ENCODE peak calls at places on chromosomes 3 and 15, in five cellular contexts. One of them, this sample, is unnamed.

GRCh38 chr3:72255736-72256559 is 471.0 kb upstream of the PROK2 start:
- DNase-seq in lower lobe of right lung: peak
- DNase-seq in cardiac fibroblast: no peak
- DNase-seq in endothelial cell: no peak
- DNase-seq in suprapubic skin: no peak
- DNase-seq in this sample: no peak

GRCh38 chr3:8622873-8623725 is 21.5 kb downstream of the SSUH2 start:
- DNase-seq in lower lobe of right lung: peak
- DNase-seq in cardiac fibroblast: peak
- DNase-seq in endothelial cell: peak
- DNase-seq in suprapubic skin: peak
- DNase-seq in this sample: peak

GRCh38 chr3:4562595-4562994 is 69.4 kb downstream of the ITPR1 start:
- DNase-seq in lower lobe of right lung: no peak
- DNase-seq in cardiac fibroblast: no peak
- DNase-seq in endothelial cell: no peak
- DNase-seq in suprapubic skin: no peak
- DNase-seq in this sample: no peak

GRCh38 chr3:197306374-197307086 is 8.1 kb upstream of the DLG1 start:
- DNase-seq in lower lobe of right lung: no peak
- DNase-seq in cardiac fibroblast: peak
- DNase-seq in endothelial cell: no peak
- DNase-seq in suprapubic skin: no peak
- DNase-seq in this sample: no peak

GRCh38 chr3:40264437-40264836 is 45.1 kb upstream of the EIF1B start:
- DNase-seq in lower lobe of right lung: no peak
- DNase-seq in cardiac fibroblast: no peak
- DNase-seq in endothelial cell: no peak
- DNase-seq in suprapubic skin: no peak
- DNase-seq in this sample: no peak

GRCh38 chr3:129015388-129016105 is 14.4 kb downstream of the EFCC1 start:
- DNase-seq in lower lobe of right lung: peak
- DNase-seq in cardiac fibroblast: no peak
- DNase-seq in endothelial cell: peak
- DNase-seq in suprapubic skin: no peak
- DNase-seq in this sample: no peak

GRCh38 chr3:48129921-48130320 is 58.3 kb downstream of the CDC25A start:
- DNase-seq in lower lobe of right lung: no peak
- DNase-seq in cardiac fibroblast: no peak
- DNase-seq in endothelial cell: no peak
- DNase-seq in suprapubic skin: no peak
- DNase-seq in this sample: no peak

GRCh38 chr15:93327364-93327763 is 238.4 kb upstream of the RGMA start:
- DNase-seq in lower lobe of right lung: no peak
- DNase-seq in cardiac fibroblast: no peak
- DNase-seq in endothelial cell: no peak
- DNase-seq in suprapubic skin: no peak
- DNase-seq in this sample: no peak

GRCh38 chr3:12180218-12180617 is 21.5 kb upstream of the TIMP4 start:
- DNase-seq in lower lobe of right lung: peak
- DNase-seq in cardiac fibroblast: peak
- DNase-seq in endothelial cell: peak
- DNase-seq in suprapubic skin: no peak
- DNase-seq in this sample: no peak
- TF ChIP-seq CTCF in lower lobe of right lung: no peak
- TF ChIP-seq CTCF in cardiac fibroblast: no peak
- TF ChIP-seq CTCF in endothelial cell: no peak
- TF ChIP-seq CTCF in suprapubic skin: no peak
- TF ChIP-seq CTCF in this sample: no peak

DNA sequence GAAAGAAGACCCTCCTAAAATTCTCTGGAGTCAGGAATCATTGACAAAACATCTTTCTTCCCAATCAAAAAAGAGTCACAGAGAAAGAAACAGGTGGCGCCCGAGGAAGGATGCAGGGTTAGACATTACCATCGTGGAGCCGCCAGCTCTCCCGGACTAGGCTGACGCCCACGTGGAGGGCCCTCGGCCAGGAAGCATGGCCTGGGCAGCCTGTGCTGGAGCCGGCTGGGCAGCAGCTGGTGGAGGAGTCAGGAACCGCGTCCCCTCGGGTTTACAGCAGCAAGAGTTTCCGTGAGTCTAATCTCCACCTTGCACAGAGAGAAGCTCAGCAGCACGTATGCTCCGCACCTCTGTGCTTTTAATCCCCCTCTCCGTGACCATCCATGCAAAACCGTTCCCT is 533.7 kb upstream of the ATP11B start:
- DNase-seq in lower lobe of right lung: no peak
- DNase-seq in cardiac fibroblast: no peak
- DNase-seq in endothelial cell: peak
- DNase-seq in suprapubic skin: no peak
- DNase-seq in this sample: no peak
- TF ChIP-seq CTCF in lower lobe of right lung: no peak
- TF ChIP-seq CTCF in cardiac fibroblast: no peak
- TF ChIP-seq CTCF in endothelial cell: no peak
- TF ChIP-seq CTCF in suprapubic skin: no peak
- TF ChIP-seq CTCF in this sample: no peak

GRCh38 chr15:68366314-68366713 is 65.6 kb downstream of the ITGA11 start:
- DNase-seq in lower lobe of right lung: no peak
- DNase-seq in cardiac fibroblast: no peak
- DNase-seq in endothelial cell: no peak
- DNase-seq in suprapubic skin: no peak
- DNase-seq in this sample: no peak
- TF ChIP-seq CTCF in lower lobe of right lung: no peak
- TF ChIP-seq CTCF in cardiac fibroblast: peak
- TF ChIP-seq CTCF in endothelial cell: no peak
- TF ChIP-seq CTCF in suprapubic skin: no peak
- TF ChIP-seq CTCF in this sample: no peak

GRCh38 chr3:59873576-59874230 is 823.9 kb upstream of the CFAP20DC start:
- DNase-seq in lower lobe of right lung: no peak
- DNase-seq in cardiac fibroblast: no peak
- DNase-seq in endothelial cell: no peak
- DNase-seq in suprapubic skin: no peak
- DNase-seq in this sample: no peak
- TF ChIP-seq CTCF in lower lobe of right lung: no peak
- TF ChIP-seq CTCF in cardiac fibroblast: no peak
- TF ChIP-seq CTCF in endothelial cell: no peak
- TF ChIP-seq CTCF in suprapubic skin: no peak
- TF ChIP-seq CTCF in this sample: no peak

GRCh38 chr15:61172325-61172724 is 56.8 kb downstream of the RORA start:
- DNase-seq in lower lobe of right lung: no peak
- DNase-seq in cardiac fibroblast: no peak
- DNase-seq in endothelial cell: no peak
- DNase-seq in suprapubic skin: no peak
- DNase-seq in this sample: no peak

GRCh38 chr15:61169275-61169903 is 59.7 kb downstream of the RORA start:
- DNase-seq in lower lobe of right lung: no peak
- DNase-seq in cardiac fibroblast: no peak
- DNase-seq in endothelial cell: no peak
- DNase-seq in suprapubic skin: no peak
- DNase-seq in this sample: no peak

GRCh38 chr15:61171190-61171589 is 57.9 kb downstream of the RORA start:
- DNase-seq in lower lobe of right lung: no peak
- DNase-seq in cardiac fibroblast: no peak
- DNase-seq in endothelial cell: no peak
- DNase-seq in suprapubic skin: no peak
- DNase-seq in this sample: no peak

GRCh38 chr15:61173899-61174689 is 55.0 kb downstream of the RORA start:
- DNase-seq in lower lobe of right lung: no peak
- DNase-seq in cardiac fibroblast: no peak
- DNase-seq in endothelial cell: no peak
- DNase-seq in suprapubic skin: no peak
- DNase-seq in this sample: no peak

GRCh38 chr15:61169904-61170695 is 59.0 kb downstream of the RORA start:
- DNase-seq in lower lobe of right lung: no peak
- DNase-seq in cardiac fibroblast: no peak
- DNase-seq in endothelial cell: no peak
- DNase-seq in suprapubic skin: no peak
- DNase-seq in this sample: no peak
- TF ChIP-seq CTCF in lower lobe of right lung: no peak
- TF ChIP-seq CTCF in cardiac fibroblast: no peak
- TF ChIP-seq CTCF in endothelial cell: no peak
- TF ChIP-seq CTCF in suprapubic skin: no peak
- TF ChIP-seq CTCF in this sample: no peak

GRCh38 chr15:61186905-61187865 is 41.9 kb downstream of the RORA start:
- DNase-seq in lower lobe of right lung: peak
- DNase-seq in cardiac fibroblast: no peak
- DNase-seq in endothelial cell: no peak
- DNase-seq in suprapubic skin: no peak
- DNase-seq in this sample: no peak
- TF ChIP-seq CTCF in lower lobe of right lung: no peak
- TF ChIP-seq CTCF in cardiac fibroblast: no peak
- TF ChIP-seq CTCF in endothelial cell: no peak
- TF ChIP-seq CTCF in suprapubic skin: no peak
- TF ChIP-seq CTCF in this sample: no peak

GRCh38 chr3:53072653-53073552 is 27.0 kb upstream of the SFMBT1 start:
- DNase-seq in lower lobe of right lung: peak
- DNase-seq in cardiac fibroblast: peak
- DNase-seq in endothelial cell: peak
- DNase-seq in suprapubic skin: peak
- DNase-seq in this sample: peak

GRCh38 chr3:53068176-53068575 is 22.3 kb upstream of the SFMBT1 start:
- DNase-seq in lower lobe of right lung: no peak
- DNase-seq in cardiac fibroblast: no peak
- DNase-seq in endothelial cell: no peak
- DNase-seq in suprapubic skin: no peak
- DNase-seq in this sample: no peak

GRCh38 chr3:53067571-53067970 is 21.7 kb upstream of the SFMBT1 start:
- DNase-seq in lower lobe of right lung: no peak
- DNase-seq in cardiac fibroblast: no peak
- DNase-seq in endothelial cell: no peak
- DNase-seq in suprapubic skin: no peak
- DNase-seq in this sample: no peak

GRCh38 chr3:53071882-53072431 is 26.1 kb upstream of the SFMBT1 start:
- DNase-seq in lower lobe of right lung: no peak
- DNase-seq in cardiac fibroblast: no peak
- DNase-seq in endothelial cell: no peak
- DNase-seq in suprapubic skin: peak
- DNase-seq in this sample: no peak

DNA sequence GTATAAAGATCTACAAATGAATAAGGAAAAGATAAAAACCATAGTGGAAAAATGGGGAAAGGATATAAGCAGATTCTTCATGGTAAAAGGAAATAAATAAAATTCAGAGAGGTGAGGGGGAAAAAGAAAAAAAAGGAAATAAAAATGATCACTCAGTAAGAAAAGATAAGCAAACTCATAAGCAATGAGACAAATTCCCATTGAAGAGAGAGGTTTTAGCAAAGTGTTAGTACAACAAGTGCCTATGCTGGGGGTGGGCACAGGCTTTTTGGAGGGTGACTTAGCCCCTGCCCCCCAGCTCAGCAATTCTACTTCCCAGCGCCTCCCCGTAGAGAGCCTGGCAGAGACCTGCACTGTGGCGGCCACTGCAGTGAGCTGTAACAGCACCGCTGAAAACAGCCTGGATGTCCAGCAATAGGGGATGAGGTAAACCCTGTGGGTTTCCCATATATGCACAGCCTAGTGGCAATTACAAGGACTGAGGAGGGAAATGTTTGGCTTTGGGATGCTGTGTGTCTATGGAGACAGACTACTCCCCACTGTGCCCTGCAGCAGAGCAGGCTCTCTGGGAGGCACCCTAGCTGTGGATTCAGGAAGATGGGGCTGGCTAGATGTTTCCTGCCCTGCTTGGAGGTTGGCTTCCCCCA is 23.7 kb upstream of the SFMBT1 start:
- DNase-seq in lower lobe of right lung: no peak
- DNase-seq in cardiac fibroblast: no peak
- DNase-seq in endothelial cell: no peak
- DNase-seq in suprapubic skin: peak
- DNase-seq in this sample: no peak
- TF ChIP-seq CTCF in lower lobe of right lung: no peak
- TF ChIP-seq CTCF in cardiac fibroblast: no peak
- TF ChIP-seq CTCF in endothelial cell: no peak
- TF ChIP-seq CTCF in suprapubic skin: no peak
- TF ChIP-seq CTCF in this sample: peak

DNA sequence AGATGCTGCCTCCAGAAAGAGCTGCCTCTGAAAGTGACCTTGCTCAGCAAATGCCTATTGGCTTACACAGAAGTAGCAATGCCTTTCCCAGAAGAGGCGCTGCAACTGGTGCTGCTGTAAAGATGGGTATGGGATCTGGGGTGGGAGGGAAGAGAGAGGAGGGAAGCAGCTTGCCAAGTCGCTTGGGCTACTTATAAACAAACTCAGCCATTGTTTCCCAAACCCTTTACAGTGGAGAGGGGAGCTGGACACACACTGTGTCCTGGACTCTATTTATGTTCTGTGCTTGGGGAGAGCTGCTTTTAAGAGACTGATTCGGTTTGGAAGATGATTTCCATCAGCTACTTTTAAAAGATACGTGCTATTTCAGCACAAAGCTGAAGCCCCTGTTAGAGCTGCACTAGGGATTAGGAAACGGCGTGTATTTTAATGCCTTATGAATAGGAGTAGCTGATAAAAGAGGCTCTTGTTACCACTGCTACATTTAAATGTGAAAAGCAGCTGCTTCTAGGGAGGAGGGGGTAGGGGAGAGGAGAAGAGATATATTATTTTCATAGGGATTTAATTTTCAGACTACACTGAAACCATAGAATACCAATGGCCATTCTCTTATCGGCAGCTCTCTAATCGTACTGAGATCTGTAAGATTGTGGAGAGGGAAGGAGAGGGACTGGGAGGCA is 440.6 kb downstream of the MCTP2 start:
- DNase-seq in lower lobe of right lung: no peak
- DNase-seq in cardiac fibroblast: peak
- DNase-seq in endothelial cell: peak
- DNase-seq in suprapubic skin: no peak
- DNase-seq in this sample: no peak
- TF ChIP-seq CTCF in lower lobe of right lung: no peak
- TF ChIP-seq CTCF in cardiac fibroblast: no peak
- TF ChIP-seq CTCF in endothelial cell: no peak
- TF ChIP-seq CTCF in suprapubic skin: no peak
- TF ChIP-seq CTCF in this sample: peak

DNA sequence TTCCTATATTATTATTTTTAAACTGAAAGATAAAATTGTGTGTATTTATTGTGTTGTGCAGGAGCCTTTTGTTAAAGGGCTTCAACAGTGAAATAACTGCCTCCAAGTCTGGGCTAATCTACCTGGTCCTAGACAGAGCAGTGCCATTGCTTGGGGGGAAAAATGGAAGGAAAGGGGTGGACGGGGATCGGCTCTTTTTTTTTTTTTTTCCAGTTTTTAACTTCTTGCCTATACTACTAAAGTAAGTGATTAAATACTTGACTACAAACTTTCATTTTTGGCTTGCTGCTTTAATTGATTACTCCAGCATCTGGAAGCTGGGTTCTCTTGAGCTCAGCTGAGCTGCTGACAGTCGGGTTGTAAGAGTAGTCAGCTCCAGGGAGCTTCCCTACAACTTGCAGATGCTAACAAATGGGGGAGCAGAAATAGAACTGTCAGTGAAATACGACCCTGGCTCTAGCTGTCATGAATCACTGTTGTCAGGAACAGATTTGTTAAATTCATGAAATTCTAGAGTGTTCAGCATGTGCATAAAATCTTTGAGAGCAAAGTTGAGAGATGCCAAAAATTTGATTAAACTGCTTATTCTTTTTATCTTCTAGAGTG is 276.7 kb downstream of the ROBO1 start:
- DNase-seq in lower lobe of right lung: no peak
- DNase-seq in cardiac fibroblast: no peak
- DNase-seq in endothelial cell: no peak
- DNase-seq in suprapubic skin: no peak
- DNase-seq in this sample: no peak
- TF ChIP-seq CTCF in lower lobe of right lung: no peak
- TF ChIP-seq CTCF in cardiac fibroblast: no peak
- TF ChIP-seq CTCF in endothelial cell: no peak
- TF ChIP-seq CTCF in suprapubic skin: no peak
- TF ChIP-seq CTCF in this sample: no peak

This sample was measured in type B pancreatic cell.